ENCODE peak calls at places on chromosome 20, in eight cellular contexts. One of them, this sample, is unnamed.

GRCh38 chr20:20364016-20364746 is 3.7 kb upstream of the INSM1 start:
- DNase-seq in brain microvascular endothelial cell: no peak
- DNase-seq in fibroblast of pulmonary artery: no peak
- DNase-seq in psoas muscle: no peak
- DNase-seq in A549: no peak
- DNase-seq in nephron progenitor cell: peak
- DNase-seq in astrocyte of the spinal cord: no peak
- DNase-seq in bronchial epithelial cell: no peak
- DNase-seq in this sample: no peak

GRCh38 chr20:47146703-47147102 is 209.8 kb downstream of the ZMYND8 start:
- DNase-seq in fibroblast of pulmonary artery: peak
- DNase-seq in A549: no peak
- DNase-seq in astrocyte of the spinal cord: peak
- DNase-seq in bronchial epithelial cell: no peak
- DNase-seq in brain microvascular endothelial cell: peak
- DNase-seq in psoas muscle: no peak
- DNase-seq in nephron progenitor cell: no peak
- DNase-seq in this sample: no peak

GRCh38 chr20:62642666-62643520 is 590 bp downstream of the SLCO4A1 start:
- DNase-seq in psoas muscle: no peak
- DNase-seq in fibroblast of pulmonary artery: no peak
- DNase-seq in nephron progenitor cell: peak
- DNase-seq in brain microvascular endothelial cell: no peak
- DNase-seq in A549: no peak
- DNase-seq in astrocyte of the spinal cord: no peak
- DNase-seq in bronchial epithelial cell: no peak
- DNase-seq in this sample: peak

GRCh38 chr20:6746901-6747609 is 20.4 kb upstream of the BMP2 start:
- DNase-seq in psoas muscle: no peak
- DNase-seq in A549: no peak
- DNase-seq in brain microvascular endothelial cell: peak
- DNase-seq in nephron progenitor cell: no peak
- DNase-seq in astrocyte of the spinal cord: no peak
- DNase-seq in bronchial epithelial cell: peak
- DNase-seq in fibroblast of pulmonary artery: no peak
- DNase-seq in this sample: no peak

GRCh38 chr20:38866265-38867061 is 59.8 kb upstream of the FAM83D start:
- DNase-seq in psoas muscle: no peak
- DNase-seq in bronchial epithelial cell: no peak
- DNase-seq in brain microvascular endothelial cell: no peak
- DNase-seq in astrocyte of the spinal cord: no peak
- DNase-seq in A549: no peak
- DNase-seq in fibroblast of pulmonary artery: no peak
- DNase-seq in nephron progenitor cell: no peak
- DNase-seq in this sample: no peak

GRCh38 chr20:43255877-43256276 is 66.2 kb upstream of the PTPRT start:
- DNase-seq in A549: no peak
- DNase-seq in nephron progenitor cell: no peak
- DNase-seq in bronchial epithelial cell: no peak
- DNase-seq in astrocyte of the spinal cord: no peak
- DNase-seq in psoas muscle: no peak
- DNase-seq in brain microvascular endothelial cell: no peak
- DNase-seq in fibroblast of pulmonary artery: no peak
- DNase-seq in this sample: no peak

GRCh38 chr20:48723308-48724264 is 104.2 kb downstream of the PREX1 start:
- DNase-seq in nephron progenitor cell: peak
- DNase-seq in A549: no peak
- DNase-seq in bronchial epithelial cell: no peak
- DNase-seq in astrocyte of the spinal cord: peak
- DNase-seq in fibroblast of pulmonary artery: no peak
- DNase-seq in psoas muscle: peak
- DNase-seq in brain microvascular endothelial cell: peak
- DNase-seq in this sample: peak

GRCh38 chr20:39880890-39881289 is 808.1 kb downstream of the MAFB start:
- DNase-seq in psoas muscle: no peak
- DNase-seq in bronchial epithelial cell: peak
- DNase-seq in nephron progenitor cell: no peak
- DNase-seq in astrocyte of the spinal cord: no peak
- DNase-seq in A549: peak
- DNase-seq in brain microvascular endothelial cell: no peak
- DNase-seq in fibroblast of pulmonary artery: no peak
- DNase-seq in this sample: no peak

GRCh38 chr20:10673831-10674683 is at the start of gene JAG1:
- DNase-seq in astrocyte of the spinal cord: peak
- DNase-seq in psoas muscle: peak
- DNase-seq in A549: peak
- DNase-seq in bronchial epithelial cell: peak
- DNase-seq in brain microvascular endothelial cell: peak
- DNase-seq in nephron progenitor cell: peak
- DNase-seq in fibroblast of pulmonary artery: peak
- DNase-seq in this sample: peak

GRCh38 chr20:48921883-48922867 is 664 bp downstream of the ARFGEF2 start:
- DNase-seq in astrocyte of the spinal cord: peak
- DNase-seq in psoas muscle: no peak
- DNase-seq in nephron progenitor cell: no peak
- DNase-seq in A549: peak
- DNase-seq in fibroblast of pulmonary artery: peak
- DNase-seq in bronchial epithelial cell: peak
- DNase-seq in brain microvascular endothelial cell: no peak
- DNase-seq in this sample: peak

GRCh38 chr20:48897298-48898044 is 24.0 kb upstream of the ARFGEF2 start:
- DNase-seq in psoas muscle: no peak
- DNase-seq in nephron progenitor cell: no peak
- DNase-seq in brain microvascular endothelial cell: peak
- DNase-seq in bronchial epithelial cell: peak
- DNase-seq in A549: peak
- DNase-seq in fibroblast of pulmonary artery: peak
- DNase-seq in astrocyte of the spinal cord: peak
- DNase-seq in this sample: no peak

GRCh38 chr20:58546756-58547526 is 31.7 kb upstream of the APCDD1L start:
- DNase-seq in A549: no peak
- DNase-seq in bronchial epithelial cell: no peak
- DNase-seq in psoas muscle: no peak
- DNase-seq in fibroblast of pulmonary artery: no peak
- DNase-seq in nephron progenitor cell: no peak
- DNase-seq in brain microvascular endothelial cell: no peak
- DNase-seq in astrocyte of the spinal cord: no peak
- DNase-seq in this sample: peak

GRCh38 chr20:1893721-1894470 is 1.3 kb upstream of the SIRPA start:
- DNase-seq in bronchial epithelial cell: no peak
- DNase-seq in psoas muscle: no peak
- DNase-seq in A549: no peak
- DNase-seq in brain microvascular endothelial cell: peak
- DNase-seq in fibroblast of pulmonary artery: peak
- DNase-seq in astrocyte of the spinal cord: no peak
- DNase-seq in nephron progenitor cell: peak
- DNase-seq in this sample: no peak

GRCh38 chr20:34579936-34580587 is 21.5 kb downstream of the MAP1LC3A start:
- DNase-seq in psoas muscle: no peak
- DNase-seq in A549: no peak
- DNase-seq in bronchial epithelial cell: peak
- DNase-seq in fibroblast of pulmonary artery: no peak
- DNase-seq in brain microvascular endothelial cell: no peak
- DNase-seq in astrocyte of the spinal cord: peak
- DNase-seq in nephron progenitor cell: no peak
- DNase-seq in this sample: peak

GRCh38 chr20:34582221-34582620 is 23.7 kb downstream of the MAP1LC3A start:
- DNase-seq in nephron progenitor cell: no peak
- DNase-seq in A549: no peak
- DNase-seq in brain microvascular endothelial cell: no peak
- DNase-seq in fibroblast of pulmonary artery: no peak
- DNase-seq in bronchial epithelial cell: no peak
- DNase-seq in astrocyte of the spinal cord: no peak
- DNase-seq in psoas muscle: no peak
- DNase-seq in this sample: no peak

GRCh38 chr20:34579191-34579661 is 20.7 kb downstream of the MAP1LC3A start:
- DNase-seq in astrocyte of the spinal cord: peak
- DNase-seq in brain microvascular endothelial cell: peak
- DNase-seq in A549: no peak
- DNase-seq in fibroblast of pulmonary artery: peak
- DNase-seq in nephron progenitor cell: no peak
- DNase-seq in psoas muscle: peak
- DNase-seq in bronchial epithelial cell: peak
- DNase-seq in this sample: peak

GRCh38 chr20:34581341-34582189 is 23.0 kb downstream of the MAP1LC3A start:
- DNase-seq in brain microvascular endothelial cell: peak
- DNase-seq in A549: no peak
- DNase-seq in astrocyte of the spinal cord: peak
- DNase-seq in nephron progenitor cell: no peak
- DNase-seq in bronchial epithelial cell: no peak
- DNase-seq in psoas muscle: no peak
- DNase-seq in fibroblast of pulmonary artery: peak
- DNase-seq in this sample: no peak

DNA sequence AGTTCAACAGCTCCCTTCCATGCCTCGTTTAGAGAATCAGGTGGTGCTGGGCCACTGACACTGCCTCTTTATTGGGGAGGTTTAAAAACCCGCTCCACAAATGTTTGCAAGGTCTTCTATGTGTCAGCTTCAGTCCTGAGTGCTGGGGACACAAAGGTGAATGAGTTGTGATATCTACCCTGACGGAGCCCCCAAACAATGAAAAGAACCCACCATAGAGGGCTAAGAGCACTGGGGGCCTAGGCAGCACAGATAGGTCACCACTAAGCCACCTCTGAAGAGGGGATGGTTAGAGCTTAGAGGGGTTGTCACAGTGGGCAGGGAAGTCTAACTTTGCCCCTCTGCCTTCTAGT is 22.0 kb downstream of the MAP1LC3A start:
- DNase-seq in nephron progenitor cell: no peak
- DNase-seq in fibroblast of pulmonary artery: no peak
- DNase-seq in bronchial epithelial cell: no peak
- DNase-seq in A549: no peak
- DNase-seq in brain microvascular endothelial cell: no peak
- DNase-seq in psoas muscle: no peak
- DNase-seq in astrocyte of the spinal cord: no peak
- DNase-seq in this sample: no peak
- TF ChIP-seq CTCF in nephron progenitor cell: no peak
- TF ChIP-seq CTCF in fibroblast of pulmonary artery: no peak
- TF ChIP-seq CTCF in bronchial epithelial cell: no peak
- TF ChIP-seq CTCF in A549: no peak
- TF ChIP-seq CTCF in brain microvascular endothelial cell: no peak
- TF ChIP-seq CTCF in psoas muscle: no peak
- TF ChIP-seq CTCF in astrocyte of the spinal cord: no peak
- TF ChIP-seq CTCF in this sample: no peak

GRCh38 chr20:52996726-52997125 is 24.6 kb downstream of the TSHZ2 start:
- DNase-seq in astrocyte of the spinal cord: no peak
- DNase-seq in fibroblast of pulmonary artery: no peak
- DNase-seq in bronchial epithelial cell: no peak
- DNase-seq in psoas muscle: no peak
- DNase-seq in brain microvascular endothelial cell: no peak
- DNase-seq in A549: no peak
- DNase-seq in nephron progenitor cell: no peak
- DNase-seq in this sample: no peak
- TF ChIP-seq CTCF in astrocyte of the spinal cord: no peak
- TF ChIP-seq CTCF in fibroblast of pulmonary artery: no peak
- TF ChIP-seq CTCF in bronchial epithelial cell: no peak
- TF ChIP-seq CTCF in psoas muscle: no peak
- TF ChIP-seq CTCF in brain microvascular endothelial cell: no peak
- TF ChIP-seq CTCF in A549: no peak
- TF ChIP-seq CTCF in nephron progenitor cell: no peak
- TF ChIP-seq CTCF in this sample: no peak

GRCh38 chr20:50744143-50744792 is 12.9 kb downstream of the PARD6B start:
- DNase-seq in bronchial epithelial cell: peak
- DNase-seq in A549: peak
- DNase-seq in nephron progenitor cell: peak
- DNase-seq in fibroblast of pulmonary artery: peak
- DNase-seq in psoas muscle: peak
- DNase-seq in astrocyte of the spinal cord: peak
- DNase-seq in brain microvascular endothelial cell: peak
- DNase-seq in this sample: peak

GRCh38 chr20:50743087-50743486 is 11.7 kb downstream of the PARD6B start:
- DNase-seq in psoas muscle: no peak
- DNase-seq in bronchial epithelial cell: no peak
- DNase-seq in brain microvascular endothelial cell: no peak
- DNase-seq in fibroblast of pulmonary artery: no peak
- DNase-seq in A549: no peak
- DNase-seq in astrocyte of the spinal cord: no peak
- DNase-seq in nephron progenitor cell: no peak
- DNase-seq in this sample: no peak

GRCh38 chr20:50747275-50747674 is 15.9 kb downstream of the PARD6B start:
- DNase-seq in A549: no peak
- DNase-seq in bronchial epithelial cell: no peak
- DNase-seq in psoas muscle: no peak
- DNase-seq in nephron progenitor cell: no peak
- DNase-seq in fibroblast of pulmonary artery: no peak
- DNase-seq in astrocyte of the spinal cord: no peak
- DNase-seq in brain microvascular endothelial cell: no peak
- DNase-seq in this sample: no peak

GRCh38 chr20:50745634-50746137 is 14.3 kb downstream of the PARD6B start:
- DNase-seq in astrocyte of the spinal cord: no peak
- DNase-seq in nephron progenitor cell: no peak
- DNase-seq in brain microvascular endothelial cell: no peak
- DNase-seq in fibroblast of pulmonary artery: no peak
- DNase-seq in A549: no peak
- DNase-seq in psoas muscle: no peak
- DNase-seq in bronchial epithelial cell: no peak
- DNase-seq in this sample: no peak

DNA sequence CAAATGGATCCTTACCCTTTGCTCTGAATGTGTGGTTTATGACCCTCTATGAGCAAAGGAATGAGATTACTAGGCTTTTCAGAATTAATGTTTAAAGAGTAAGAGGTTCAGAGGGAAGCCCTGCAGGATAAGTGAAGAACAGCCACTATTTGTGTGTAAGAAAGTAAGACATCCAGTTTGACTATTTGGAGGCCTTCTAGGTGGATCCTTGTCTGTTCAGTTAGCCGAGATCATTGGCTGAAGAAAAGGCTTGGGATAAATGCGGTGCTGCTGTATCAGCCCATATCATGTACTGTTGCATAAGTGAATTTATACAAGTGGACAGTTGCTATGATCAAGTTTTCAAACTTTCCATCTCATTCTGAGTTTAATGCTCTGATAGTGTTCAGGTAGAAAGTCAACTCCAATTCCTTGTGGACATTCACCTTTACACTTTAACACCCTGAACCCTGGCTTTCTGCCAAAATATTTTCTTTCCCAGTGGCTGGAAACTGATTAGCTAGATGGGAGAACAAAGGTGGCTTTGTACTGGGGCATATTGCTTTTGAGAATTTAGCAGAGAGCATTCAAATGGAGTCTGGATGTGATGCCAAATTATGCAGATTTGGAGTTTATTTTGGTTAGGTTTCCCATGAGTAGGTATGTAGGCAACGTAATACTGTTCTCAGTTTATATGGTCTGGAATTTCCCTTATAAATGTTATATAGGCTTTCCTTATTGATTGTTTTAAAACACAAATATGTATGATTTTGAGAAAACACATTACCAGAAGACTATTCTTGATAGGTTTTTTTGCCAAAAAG is 15.0 kb downstream of the PARD6B start:
- DNase-seq in fibroblast of pulmonary artery: peak
- DNase-seq in psoas muscle: no peak
- DNase-seq in astrocyte of the spinal cord: no peak
- DNase-seq in nephron progenitor cell: no peak
- DNase-seq in A549: no peak
- DNase-seq in brain microvascular endothelial cell: no peak
- DNase-seq in bronchial epithelial cell: no peak
- DNase-seq in this sample: no peak
- TF ChIP-seq CTCF in fibroblast of pulmonary artery: no peak
- TF ChIP-seq CTCF in psoas muscle: no peak
- TF ChIP-seq CTCF in astrocyte of the spinal cord: no peak
- TF ChIP-seq CTCF in nephron progenitor cell: no peak
- TF ChIP-seq CTCF in A549: no peak
- TF ChIP-seq CTCF in brain microvascular endothelial cell: no peak
- TF ChIP-seq CTCF in bronchial epithelial cell: no peak
- TF ChIP-seq CTCF in this sample: no peak

GRCh38 chr20:61436674-61437279 is 184.7 kb downstream of the CDH4 start:
- DNase-seq in bronchial epithelial cell: peak
- DNase-seq in psoas muscle: no peak
- DNase-seq in brain microvascular endothelial cell: no peak
- DNase-seq in nephron progenitor cell: no peak
- DNase-seq in fibroblast of pulmonary artery: peak
- DNase-seq in astrocyte of the spinal cord: peak
- DNase-seq in A549: no peak
- DNase-seq in this sample: no peak
- TF ChIP-seq CTCF in bronchial epithelial cell: no peak
- TF ChIP-seq CTCF in psoas muscle: no peak
- TF ChIP-seq CTCF in brain microvascular endothelial cell: peak
- TF ChIP-seq CTCF in nephron progenitor cell: no peak
- TF ChIP-seq CTCF in fibroblast of pulmonary artery: no peak
- TF ChIP-seq CTCF in astrocyte of the spinal cord: peak
- TF ChIP-seq CTCF in A549: no peak
- TF ChIP-seq CTCF in this sample: no peak